ENCODE peak calls at places on chromosomes 5 and 9, in seven cellular contexts. I, Y, O, H, F, U and Q are unnamed samples.

GRCh38 chr5:95619096-95619495 is 791 bp upstream of the GPR150 start:
- DNase-seq in I (no peak), Y (no peak), O (no peak), H (no peak), F (no peak), U (no peak), Q (no peak)

GRCh38 chr9:114806571-114806970 is 732 bp upstream of the TNFSF15 start:
- DNase-seq in I (peak), Y (no peak), O (no peak), H (no peak), F (no peak), U (no peak), Q (no peak)

GRCh38 chr5:55187370-55187769 is 14.4 kb upstream of the CDC20B start:
- DNase-seq in I (peak), Y (peak), O (no peak), H (peak), F (no peak), U (no peak), Q (no peak)

GRCh38 chr9:125425176-125425897 is 163.7 kb downstream of the GAPVD1 start:
- DNase-seq in I (no peak), Y (no peak), O (no peak), H (no peak), F (no peak), U (no peak), Q (no peak)

GRCh38 chr5:83388608-83389007 is 82.9 kb upstream of the VCAN start:
- DNase-seq in I (no peak), Y (no peak), O (no peak), H (no peak), F (no peak), U (no peak), Q (no peak)

GRCh38 chr5:116380615-116381014 is 194.0 kb downstream of the SEMA6A start:
- DNase-seq in I (no peak), Y (no peak), O (no peak), H (no peak), F (no peak), U (no peak), Q (no peak)

GRCh38 chr5:136047858-136048257 is 19.1 kb downstream of the TGFBI start:
- DNase-seq in I (no peak), Y (no peak), O (no peak), H (no peak), F (peak), U (no peak), Q (no peak)

GRCh38 chr5:67183859-67184258 is 12.7 kb downstream of the CD180 start:
- DNase-seq in I (no peak), Y (no peak), O (no peak), H (no peak), F (no peak), U (no peak), Q (no peak)

GRCh38 chr5:143557061-143557818 is 153.8 kb upstream of the NR3C1 start:
- DNase-seq in I (peak), Y (peak), O (no peak), H (no peak), F (no peak), U (no peak), Q (no peak)

GRCh38 chr9:38641985-38642864 is 21.8 kb upstream of the ANKRD18A start:
- DNase-seq in I (peak), Y (peak), O (peak), H (peak), F (no peak), U (no peak), Q (no peak)

GRCh38 chr5:136750507-136750906 is 385.2 kb upstream of the TRPC7 start:
- DNase-seq in I (no peak), Y (no peak), O (no peak), H (no peak), F (no peak), U (no peak), Q (no peak)

GRCh38 chr5:22896155-22896554 is 43.0 kb upstream of the CDH12 start:
- DNase-seq in I (no peak), Y (peak), O (no peak), H (no peak), F (no peak), U (no peak), Q (no peak)

GRCh38 chr9:22683393-22684075 is 236.9 kb downstream of the DMRTA1 start:
- DNase-seq in I (peak), Y (peak), O (peak), H (no peak), F (no peak), U (no peak), Q (no peak)

GRCh38 chr9:70412678-70413426 is 1.6 kb downstream of the KLF9 start:
- DNase-seq in I (no peak), Y (peak), O (no peak), H (peak), F (peak), U (no peak), Q (peak)

GRCh38 chr5:174690256-174690655 is 34.1 kb upstream of the MSX2 start:
- DNase-seq in I (no peak), Y (no peak), O (no peak), H (peak), F (no peak), U (no peak), Q (no peak)

GRCh38 chr5:115952579-115952978 is 9.7 kb upstream of the LVRN start:
- DNase-seq in I (no peak), Y (no peak), O (no peak), H (no peak), F (no peak), U (no peak), Q (no peak)

GRCh38 chr5:143341807-143342570 is 61.5 kb downstream of the NR3C1 start:
- DNase-seq in I (peak), Y (peak), O (no peak), H (no peak), F (no peak), U (no peak), Q (no peak)